ENCODE peak calls at places on chromosomes 13 and 19, in eight cellular contexts. One of them, this sample, is unnamed.
A peak's percentile ranks its signal among the peaks of the same experiment; 100 is the strongest.

GRCh38 chr19:3324405-3324856 is 42.0 kb upstream of the NFIC start:
- DNase-seq in stimulated activated CD8-positive, alpha-beta memory T cell treated with anti-CD3 and anti-CD28 coated beads, Interleukin-7, amount 100 ng/mL, for 1 hour: peak; percentile 67
- DNase-seq in HS-5: no peak
- DNase-seq in SW 1271: peak; percentile 34
- DNase-seq in GM12864: peak; percentile 7
- DNase-seq in GM06990: no peak
- DNase-seq in GDM1: no peak
- DNase-seq in CD14-positive monocyte: peak; percentile 68
- DNase-seq in this sample: no peak

GRCh38 chr13:113360446-113360845 is 3.5 kb downstream of the GRTP1 start:
- DNase-seq in CD14-positive monocyte: no peak
- DNase-seq in GM06990: no peak
- DNase-seq in GM12864: no peak
- DNase-seq in GDM1: no peak
- DNase-seq in HS-5: no peak
- DNase-seq in SW 1271: no peak
- DNase-seq in stimulated activated CD8-positive, alpha-beta memory T cell treated with anti-CD3 and anti-CD28 coated beads, Interleukin-7, amount 100 ng/mL, for 1 hour: no peak
- DNase-seq in this sample: peak; percentile 39

GRCh38 chr13:66660013-66660804 is 569.9 kb downstream of the PCDH9 start:
- DNase-seq in SW 1271: peak; percentile 35
- DNase-seq in GM12864: no peak
- DNase-seq in stimulated activated CD8-positive, alpha-beta memory T cell treated with anti-CD3 and anti-CD28 coated beads, Interleukin-7, amount 100 ng/mL, for 1 hour: no peak
- DNase-seq in CD14-positive monocyte: no peak
- DNase-seq in GDM1: no peak
- DNase-seq in HS-5: peak; percentile 35
- DNase-seq in GM06990: peak; percentile 0
- DNase-seq in this sample: no peak

GRCh38 chr19:55094456-55095259 is 19.0 kb downstream of the EPS8L1 start:
- DNase-seq in GM12864: no peak
- DNase-seq in SW 1271: no peak
- DNase-seq in GM06990: no peak
- DNase-seq in GDM1: no peak
- DNase-seq in stimulated activated CD8-positive, alpha-beta memory T cell treated with anti-CD3 and anti-CD28 coated beads, Interleukin-7, amount 100 ng/mL, for 1 hour: no peak
- DNase-seq in HS-5: no peak
- DNase-seq in CD14-positive monocyte: no peak
- DNase-seq in this sample: no peak

GRCh38 chr19:4678881-4679379 is 8.8 kb upstream of the MYDGF start:
- DNase-seq in GM06990: no peak
- DNase-seq in SW 1271: no peak
- DNase-seq in GM12864: no peak
- DNase-seq in GDM1: no peak
- DNase-seq in CD14-positive monocyte: no peak
- DNase-seq in HS-5: no peak
- DNase-seq in stimulated activated CD8-positive, alpha-beta memory T cell treated with anti-CD3 and anti-CD28 coated beads, Interleukin-7, amount 100 ng/mL, for 1 hour: no peak
- DNase-seq in this sample: no peak

GRCh38 chr13:101935828-101936227 is 466.0 kb downstream of the FGF14 start:
- DNase-seq in HS-5: no peak
- DNase-seq in GM12864: no peak
- DNase-seq in SW 1271: no peak
- DNase-seq in CD14-positive monocyte: no peak
- DNase-seq in GDM1: no peak
- DNase-seq in stimulated activated CD8-positive, alpha-beta memory T cell treated with anti-CD3 and anti-CD28 coated beads, Interleukin-7, amount 100 ng/mL, for 1 hour: no peak
- DNase-seq in GM06990: no peak
- DNase-seq in this sample: no peak

GRCh38 chr19:54186934-54187381 is 2.4 kb downstream of the MBOAT7 start:
- DNase-seq in HS-5: no peak
- DNase-seq in CD14-positive monocyte: no peak
- DNase-seq in GM12864: no peak
- DNase-seq in GM06990: no peak
- DNase-seq in stimulated activated CD8-positive, alpha-beta memory T cell treated with anti-CD3 and anti-CD28 coated beads, Interleukin-7, amount 100 ng/mL, for 1 hour: no peak
- DNase-seq in GDM1: no peak
- DNase-seq in SW 1271: no peak
- DNase-seq in this sample: no peak

GRCh38 chr13:95007322-95007721 is 293.9 kb downstream of the ABCC4 start:
- DNase-seq in HS-5: no peak
- DNase-seq in GDM1: no peak
- DNase-seq in GM06990: no peak
- DNase-seq in SW 1271: no peak
- DNase-seq in stimulated activated CD8-positive, alpha-beta memory T cell treated with anti-CD3 and anti-CD28 coated beads, Interleukin-7, amount 100 ng/mL, for 1 hour: no peak
- DNase-seq in GM12864: no peak
- DNase-seq in CD14-positive monocyte: no peak
- DNase-seq in this sample: no peak

GRCh38 chr13:23718916-23719470 is 148.8 kb downstream of the TNFRSF19 start:
- DNase-seq in HS-5: no peak
- DNase-seq in GM12864: no peak
- DNase-seq in GDM1: no peak
- DNase-seq in stimulated activated CD8-positive, alpha-beta memory T cell treated with anti-CD3 and anti-CD28 coated beads, Interleukin-7, amount 100 ng/mL, for 1 hour: no peak
- DNase-seq in SW 1271: no peak
- DNase-seq in GM06990: no peak
- DNase-seq in CD14-positive monocyte: no peak
- DNase-seq in this sample: no peak

GRCh38 chr13:79918620-79919019 is 422.3 kb downstream of the SPRY2 start:
- DNase-seq in GM06990: no peak
- DNase-seq in stimulated activated CD8-positive, alpha-beta memory T cell treated with anti-CD3 and anti-CD28 coated beads, Interleukin-7, amount 100 ng/mL, for 1 hour: no peak
- DNase-seq in HS-5: no peak
- DNase-seq in GDM1: no peak
- DNase-seq in SW 1271: no peak
- DNase-seq in GM12864: no peak
- DNase-seq in CD14-positive monocyte: no peak
- DNase-seq in this sample: no peak

GRCh38 chr19:47313754-47314133 is 4.1 kb downstream of the C5AR1 start:
- DNase-seq in HS-5: no peak
- DNase-seq in GM06990: no peak
- DNase-seq in GDM1: no peak
- DNase-seq in SW 1271: no peak
- DNase-seq in stimulated activated CD8-positive, alpha-beta memory T cell treated with anti-CD3 and anti-CD28 coated beads, Interleukin-7, amount 100 ng/mL, for 1 hour: no peak
- DNase-seq in CD14-positive monocyte: no peak
- DNase-seq in GM12864: no peak
- DNase-seq in this sample: no peak

GRCh38 chr13:95304446-95304845 is 3.2 kb upstream of the ABCC4 start:
- DNase-seq in stimulated activated CD8-positive, alpha-beta memory T cell treated with anti-CD3 and anti-CD28 coated beads, Interleukin-7, amount 100 ng/mL, for 1 hour: no peak
- DNase-seq in GM06990: no peak
- DNase-seq in GDM1: no peak
- DNase-seq in HS-5: no peak
- DNase-seq in GM12864: no peak
- DNase-seq in SW 1271: no peak
- DNase-seq in CD14-positive monocyte: no peak
- DNase-seq in this sample: no peak

GRCh38 chr19:52190679-52191293 is 934 bp downstream of the PPP2R1A start:
- DNase-seq in HS-5: peak; percentile 14
- DNase-seq in GDM1: no peak
- DNase-seq in stimulated activated CD8-positive, alpha-beta memory T cell treated with anti-CD3 and anti-CD28 coated beads, Interleukin-7, amount 100 ng/mL, for 1 hour: no peak
- DNase-seq in CD14-positive monocyte: no peak
- DNase-seq in SW 1271: peak; percentile 13
- DNase-seq in GM06990: peak; percentile 48
- DNase-seq in GM12864: no peak
- DNase-seq in this sample: peak; percentile 20

GRCh38 chr13:39415003-39415402 is 188.0 kb downstream of the LHFPL6 start:
- DNase-seq in GM06990: no peak
- DNase-seq in HS-5: no peak
- DNase-seq in SW 1271: no peak
- DNase-seq in stimulated activated CD8-positive, alpha-beta memory T cell treated with anti-CD3 and anti-CD28 coated beads, Interleukin-7, amount 100 ng/mL, for 1 hour: no peak
- DNase-seq in GDM1: no peak
- DNase-seq in CD14-positive monocyte: no peak
- DNase-seq in GM12864: no peak
- DNase-seq in this sample: peak; percentile 32

GRCh38 chr13:52127783-52128702 is 830 bp downstream of the NEK5 start:
- DNase-seq in GM06990: peak; percentile 5
- DNase-seq in SW 1271: peak; percentile 54
- DNase-seq in CD14-positive monocyte: no peak
- DNase-seq in HS-5: no peak
- DNase-seq in GM12864: peak; percentile 4
- DNase-seq in stimulated activated CD8-positive, alpha-beta memory T cell treated with anti-CD3 and anti-CD28 coated beads, Interleukin-7, amount 100 ng/mL, for 1 hour: no peak
- DNase-seq in GDM1: peak; percentile 37
- DNase-seq in this sample: no peak

GRCh38 chr13:66665991-66666390 is 564.1 kb downstream of the PCDH9 start:
- DNase-seq in HS-5: peak; percentile 18
- DNase-seq in GM12864: no peak
- DNase-seq in CD14-positive monocyte: no peak
- DNase-seq in GM06990: no peak
- DNase-seq in GDM1: no peak
- DNase-seq in stimulated activated CD8-positive, alpha-beta memory T cell treated with anti-CD3 and anti-CD28 coated beads, Interleukin-7, amount 100 ng/mL, for 1 hour: no peak
- DNase-seq in SW 1271: no peak
- DNase-seq in this sample: no peak

GRCh38 chr13:31166591-31166990 is 4.9 kb upstream of the HSPH1 start:
- DNase-seq in GM12864: no peak
- DNase-seq in GM06990: no peak
- DNase-seq in GDM1: no peak
- DNase-seq in HS-5: no peak
- DNase-seq in CD14-positive monocyte: no peak
- DNase-seq in stimulated activated CD8-positive, alpha-beta memory T cell treated with anti-CD3 and anti-CD28 coated beads, Interleukin-7, amount 100 ng/mL, for 1 hour: no peak
- DNase-seq in SW 1271: no peak
- DNase-seq in this sample: no peak

GRCh38 chr19:48284891-48285290 is 15.0 kb downstream of the ZNF114 start:
- DNase-seq in stimulated activated CD8-positive, alpha-beta memory T cell treated with anti-CD3 and anti-CD28 coated beads, Interleukin-7, amount 100 ng/mL, for 1 hour: no peak
- DNase-seq in GM06990: no peak
- DNase-seq in HS-5: no peak
- DNase-seq in GDM1: no peak
- DNase-seq in CD14-positive monocyte: no peak
- DNase-seq in GM12864: no peak
- DNase-seq in SW 1271: no peak
- DNase-seq in this sample: no peak

GRCh38 chr19:21328402-21328801 is 808 bp downstream of the ZNF708 start:
- DNase-seq in stimulated activated CD8-positive, alpha-beta memory T cell treated with anti-CD3 and anti-CD28 coated beads, Interleukin-7, amount 100 ng/mL, for 1 hour: no peak
- DNase-seq in CD14-positive monocyte: no peak
- DNase-seq in SW 1271: no peak
- DNase-seq in GDM1: no peak
- DNase-seq in GM12864: no peak
- DNase-seq in GM06990: no peak
- DNase-seq in HS-5: peak; percentile 2
- DNase-seq in this sample: no peak

GRCh38 chr13:32587014-32587773 is 942 bp downstream of the PDS5B start:
- DNase-seq in GM12864: peak; percentile 42
- DNase-seq in SW 1271: peak; percentile 43
- DNase-seq in GM06990: peak; percentile 77
- DNase-seq in CD14-positive monocyte: peak; percentile 49
- DNase-seq in GDM1: peak; percentile 41
- DNase-seq in stimulated activated CD8-positive, alpha-beta memory T cell treated with anti-CD3 and anti-CD28 coated beads, Interleukin-7, amount 100 ng/mL, for 1 hour: peak; percentile 25
- DNase-seq in HS-5: no peak
- DNase-seq in this sample: peak; percentile 32

GRCh38 chr13:63492604-63493003 is 2077.0 kb upstream of the PCDH20 start:
- DNase-seq in GM06990: no peak
- DNase-seq in SW 1271: no peak
- DNase-seq in GM12864: no peak
- DNase-seq in HS-5: no peak
- DNase-seq in GDM1: no peak
- DNase-seq in CD14-positive monocyte: no peak
- DNase-seq in stimulated activated CD8-positive, alpha-beta memory T cell treated with anti-CD3 and anti-CD28 coated beads, Interleukin-7, amount 100 ng/mL, for 1 hour: no peak
- DNase-seq in this sample: no peak

GRCh38 chr13:40563350-40564125 is 102.9 kb downstream of the FOXO1 start:
- DNase-seq in HS-5: no peak
- DNase-seq in GDM1: no peak
- DNase-seq in CD14-positive monocyte: no peak
- DNase-seq in GM06990: no peak
- DNase-seq in GM12864: no peak
- DNase-seq in SW 1271: no peak
- DNase-seq in stimulated activated CD8-positive, alpha-beta memory T cell treated with anti-CD3 and anti-CD28 coated beads, Interleukin-7, amount 100 ng/mL, for 1 hour: no peak
- DNase-seq in this sample: no peak

GRCh38 chr13:33728271-33729037 is 89.5 kb upstream of the RFC3 start:
- DNase-seq in GDM1: no peak
- DNase-seq in stimulated activated CD8-positive, alpha-beta memory T cell treated with anti-CD3 and anti-CD28 coated beads, Interleukin-7, amount 100 ng/mL, for 1 hour: no peak
- DNase-seq in CD14-positive monocyte: no peak
- DNase-seq in SW 1271: no peak
- DNase-seq in HS-5: no peak
- DNase-seq in GM06990: peak; percentile 77
- DNase-seq in GM12864: peak; percentile 96
- DNase-seq in this sample: no peak

GRCh38 chr13:33205804-33206221 is 79.7 kb downstream of the STARD13 start:
- DNase-seq in GDM1: peak; percentile 25
- DNase-seq in HS-5: no peak
- DNase-seq in CD14-positive monocyte: no peak
- DNase-seq in SW 1271: no peak
- DNase-seq in stimulated activated CD8-positive, alpha-beta memory T cell treated with anti-CD3 and anti-CD28 coated beads, Interleukin-7, amount 100 ng/mL, for 1 hour: no peak
- DNase-seq in GM12864: no peak
- DNase-seq in GM06990: no peak
- DNase-seq in this sample: no peak

GRCh38 chr19:16127776-16128371 is 15.6 kb upstream of the HSH2D start:
- DNase-seq in GDM1: no peak
- DNase-seq in SW 1271: no peak
- DNase-seq in HS-5: no peak
- DNase-seq in stimulated activated CD8-positive, alpha-beta memory T cell treated with anti-CD3 and anti-CD28 coated beads, Interleukin-7, amount 100 ng/mL, for 1 hour: no peak
- DNase-seq in GM12864: no peak
- DNase-seq in GM06990: no peak
- DNase-seq in CD14-positive monocyte: no peak
- DNase-seq in this sample: no peak

GRCh38 chr13:113796211-113796875 is 37.3 kb downstream of the TMEM255B start:
- DNase-seq in GDM1: no peak
- DNase-seq in SW 1271: no peak
- DNase-seq in stimulated activated CD8-positive, alpha-beta memory T cell treated with anti-CD3 and anti-CD28 coated beads, Interleukin-7, amount 100 ng/mL, for 1 hour: no peak
- DNase-seq in HS-5: no peak
- DNase-seq in GM06990: no peak
- DNase-seq in GM12864: no peak
- DNase-seq in CD14-positive monocyte: no peak
- DNase-seq in this sample: peak; percentile 40

GRCh38 chr13:99237981-99238662 is 20.1 kb downstream of the GPR18 start:
- DNase-seq in stimulated activated CD8-positive, alpha-beta memory T cell treated with anti-CD3 and anti-CD28 coated beads, Interleukin-7, amount 100 ng/mL, for 1 hour: no peak
- DNase-seq in GM06990: no peak
- DNase-seq in GDM1: no peak
- DNase-seq in CD14-positive monocyte: no peak
- DNase-seq in GM12864: no peak
- DNase-seq in HS-5: no peak
- DNase-seq in SW 1271: no peak
- DNase-seq in this sample: no peak

GRCh38 chr13:30850867-30851211 is 55.2 kb upstream of the MEDAG start:
- DNase-seq in GDM1: no peak
- DNase-seq in CD14-positive monocyte: no peak
- DNase-seq in stimulated activated CD8-positive, alpha-beta memory T cell treated with anti-CD3 and anti-CD28 coated beads, Interleukin-7, amount 100 ng/mL, for 1 hour: no peak
- DNase-seq in GM12864: no peak
- DNase-seq in HS-5: no peak
- DNase-seq in SW 1271: no peak
- DNase-seq in GM06990: no peak
- DNase-seq in this sample: no peak

GRCh38 chr13:113084943-113085540 is 20.5 kb upstream of the F7 start:
- DNase-seq in stimulated activated CD8-positive, alpha-beta memory T cell treated with anti-CD3 and anti-CD28 coated beads, Interleukin-7, amount 100 ng/mL, for 1 hour: no peak
- DNase-seq in CD14-positive monocyte: peak; percentile 27
- DNase-seq in GM06990: no peak
- DNase-seq in GM12864: no peak
- DNase-seq in HS-5: no peak
- DNase-seq in GDM1: no peak
- DNase-seq in SW 1271: no peak
- DNase-seq in this sample: no peak

GRCh38 chr13:113065406-113066141 is 40.0 kb upstream of the F7 start:
- DNase-seq in GDM1: no peak
- DNase-seq in CD14-positive monocyte: no peak
- DNase-seq in GM06990: no peak
- DNase-seq in SW 1271: no peak
- DNase-seq in GM12864: no peak
- DNase-seq in HS-5: no peak
- DNase-seq in stimulated activated CD8-positive, alpha-beta memory T cell treated with anti-CD3 and anti-CD28 coated beads, Interleukin-7, amount 100 ng/mL, for 1 hour: no peak
- DNase-seq in this sample: no peak

GRCh38 chr13:74133657-74134201 is 475 bp downstream of the KLF12 start:
- DNase-seq in GM12864: peak; percentile 93
- DNase-seq in stimulated activated CD8-positive, alpha-beta memory T cell treated with anti-CD3 and anti-CD28 coated beads, Interleukin-7, amount 100 ng/mL, for 1 hour: peak; percentile 74
- DNase-seq in GM06990: peak; percentile 86
- DNase-seq in CD14-positive monocyte: no peak
- DNase-seq in GDM1: no peak
- DNase-seq in SW 1271: peak; percentile 47
- DNase-seq in HS-5: peak; percentile 28
- DNase-seq in this sample: peak; percentile 76

GRCh38 chr19:49614096-49614857 is 23.3 kb downstream of the PRR12 start:
- DNase-seq in stimulated activated CD8-positive, alpha-beta memory T cell treated with anti-CD3 and anti-CD28 coated beads, Interleukin-7, amount 100 ng/mL, for 1 hour: no peak
- DNase-seq in HS-5: no peak
- DNase-seq in CD14-positive monocyte: no peak
- DNase-seq in GM12864: no peak
- DNase-seq in GM06990: no peak
- DNase-seq in GDM1: no peak
- DNase-seq in SW 1271: peak; percentile 89
- DNase-seq in this sample: no peak

GRCh38 chr13:52348983-52349780 is 56.8 kb downstream of the THSD1 start:
- DNase-seq in stimulated activated CD8-positive, alpha-beta memory T cell treated with anti-CD3 and anti-CD28 coated beads, Interleukin-7, amount 100 ng/mL, for 1 hour: no peak
- DNase-seq in CD14-positive monocyte: no peak
- DNase-seq in GDM1: peak; percentile 36
- DNase-seq in SW 1271: peak; percentile 61
- DNase-seq in GM12864: no peak
- DNase-seq in HS-5: no peak
- DNase-seq in GM06990: no peak
- DNase-seq in this sample: no peak

GRCh38 chr13:112073245-112074138 is 6.5 kb downstream of the SOX1 start:
- DNase-seq in GM12864: no peak
- DNase-seq in GDM1: no peak
- DNase-seq in stimulated activated CD8-positive, alpha-beta memory T cell treated with anti-CD3 and anti-CD28 coated beads, Interleukin-7, amount 100 ng/mL, for 1 hour: no peak
- DNase-seq in HS-5: no peak
- DNase-seq in GM06990: no peak
- DNase-seq in CD14-positive monocyte: no peak
- DNase-seq in SW 1271: no peak
- DNase-seq in this sample: no peak